ENCODE peak calls at places on chromosomes 13 and 19, in four cellular contexts. One of them, this sample, is unnamed.

GRCh38 chr13:44394649-44395048 is 21.0 kb downstream of the SERP2 start:
- DNase-seq in lung: no peak
- DNase-seq in heart right ventricle: no peak
- DNase-seq in brain microvascular endothelial cell: no peak
- DNase-seq in this sample: no peak

GRCh38 chr19:30882411-30883005 is 466.7 kb downstream of the TSHZ3 start:
- DNase-seq in lung: no peak
- DNase-seq in heart right ventricle: no peak
- DNase-seq in brain microvascular endothelial cell: no peak
- DNase-seq in this sample: no peak

GRCh38 chr19:57110592-57111328 is 9.0 kb upstream of the USP29 start:
- DNase-seq in lung: no peak
- DNase-seq in heart right ventricle: no peak
- DNase-seq in brain microvascular endothelial cell: no peak
- DNase-seq in this sample: no peak

GRCh38 chr13:62556973-62557372 is 1141.3 kb upstream of the PCDH20 start:
- DNase-seq in lung: no peak
- DNase-seq in heart right ventricle: no peak
- DNase-seq in brain microvascular endothelial cell: no peak
- DNase-seq in this sample: no peak

GRCh38 chr19:55152017-55152416 is 3.0 kb upstream of the TNNT1 start:
- DNase-seq in lung: no peak
- DNase-seq in heart right ventricle: no peak
- DNase-seq in brain microvascular endothelial cell: no peak
- DNase-seq in this sample: no peak

GRCh38 chr19:56671613-56671994 is at the start of gene ZNF835:
- DNase-seq in lung: peak
- DNase-seq in heart right ventricle: peak
- DNase-seq in brain microvascular endothelial cell: peak
- DNase-seq in this sample: no peak

GRCh38 chr19:46115396-46116109 is 8.9 kb downstream of the IGFL3 start:
- DNase-seq in lung: no peak
- DNase-seq in heart right ventricle: no peak
- DNase-seq in brain microvascular endothelial cell: peak
- DNase-seq in this sample: peak

GRCh38 chr19:8571006-8571411 is 6.2 kb downstream of the MYO1F start:
- DNase-seq in lung: peak
- DNase-seq in heart right ventricle: peak
- DNase-seq in brain microvascular endothelial cell: peak
- DNase-seq in this sample: no peak

GRCh38 chr19:38250821-38251563 is 5.2 kb downstream of the PPP1R14A start:
- DNase-seq in lung: no peak
- DNase-seq in heart right ventricle: peak
- DNase-seq in brain microvascular endothelial cell: peak
- DNase-seq in this sample: no peak

GRCh38 chr19:4585556-4585955 is 26.1 kb upstream of the SEMA6B start:
- DNase-seq in lung: no peak
- DNase-seq in heart right ventricle: no peak
- DNase-seq in brain microvascular endothelial cell: no peak
- DNase-seq in this sample: no peak

GRCh38 chr13:94641432-94641941 is 39.8 kb downstream of the GPR180 start:
- DNase-seq in lung: no peak
- DNase-seq in heart right ventricle: no peak
- DNase-seq in brain microvascular endothelial cell: peak
- DNase-seq in this sample: peak

GRCh38 chr19:17183271-17183757 is 31.8 kb upstream of the USE1 start:
- DNase-seq in lung: no peak
- DNase-seq in heart right ventricle: no peak
- DNase-seq in brain microvascular endothelial cell: no peak
- DNase-seq in this sample: no peak

GRCh38 chr13:36089130-36089529 is 42.1 kb downstream of the DCLK1 start:
- DNase-seq in lung: no peak
- DNase-seq in heart right ventricle: no peak
- DNase-seq in brain microvascular endothelial cell: no peak
- DNase-seq in this sample: no peak

GRCh38 chr19:5186293-5187050 is 154.1 kb downstream of the PTPRS start:
- DNase-seq in lung: no peak
- DNase-seq in heart right ventricle: no peak
- DNase-seq in brain microvascular endothelial cell: peak
- DNase-seq in this sample: peak

GRCh38 chr19:30214651-30215051 is 157.5 kb upstream of the ZNF536 start:
- DNase-seq in lung: no peak
- DNase-seq in heart right ventricle: no peak
- DNase-seq in brain microvascular endothelial cell: no peak
- DNase-seq in this sample: no peak

GRCh38 chr13:51453308-51453958 is 597 bp upstream of the INTS6 start:
- DNase-seq in lung: peak
- DNase-seq in heart right ventricle: peak
- DNase-seq in brain microvascular endothelial cell: peak
- DNase-seq in this sample: no peak

GRCh38 chr19:45955905-45956608 is 17.6 kb downstream of the NOVA2 start:
- DNase-seq in lung: peak
- DNase-seq in heart right ventricle: peak
- DNase-seq in brain microvascular endothelial cell: peak
- DNase-seq in this sample: no peak

GRCh38 chr13:106275441-106276032 is 259.9 kb downstream of the EFNB2 start:
- DNase-seq in lung: no peak
- DNase-seq in heart right ventricle: no peak
- DNase-seq in brain microvascular endothelial cell: no peak
- DNase-seq in this sample: no peak

GRCh38 chr19:43747557-43748204 is 7.1 kb downstream of the SMG9 start:
- DNase-seq in lung: no peak
- DNase-seq in heart right ventricle: no peak
- DNase-seq in brain microvascular endothelial cell: no peak
- DNase-seq in this sample: no peak

GRCh38 chr13:40114305-40114896 is 458.9 kb downstream of the COG6 start:
- DNase-seq in lung: no peak
- DNase-seq in heart right ventricle: no peak
- DNase-seq in brain microvascular endothelial cell: no peak
- DNase-seq in this sample: no peak

GRCh38 chr13:49908637-49909036 is 27.5 kb downstream of the SPRYD7 start:
- DNase-seq in lung: no peak
- DNase-seq in heart right ventricle: no peak
- DNase-seq in brain microvascular endothelial cell: no peak
- DNase-seq in this sample: no peak

GRCh38 chr13:98438246-98439135 is 138.4 kb downstream of the STK24 start:
- DNase-seq in lung: no peak
- DNase-seq in heart right ventricle: no peak
- DNase-seq in brain microvascular endothelial cell: no peak
- DNase-seq in this sample: no peak

GRCh38 chr13:113967206-113967720 is 6.6 kb downstream of the C13orf46 start:
- DNase-seq in lung: no peak
- DNase-seq in heart right ventricle: no peak
- DNase-seq in brain microvascular endothelial cell: no peak
- DNase-seq in this sample: no peak

GRCh38 chr13:109332501-109333499 is 453.6 kb downstream of the IRS2 start:
- DNase-seq in lung: no peak
- DNase-seq in heart right ventricle: no peak
- DNase-seq in brain microvascular endothelial cell: no peak
- DNase-seq in this sample: no peak

GRCh38 chr19:17755977-17756670 is 4.8 kb downstream of the FCHO1 start:
- DNase-seq in lung: no peak
- DNase-seq in heart right ventricle: no peak
- DNase-seq in brain microvascular endothelial cell: peak
- DNase-seq in this sample: no peak

GRCh38 chr13:97275265-97275664 is 53.1 kb downstream of the MBNL2 start:
- DNase-seq in lung: no peak
- DNase-seq in heart right ventricle: peak
- DNase-seq in brain microvascular endothelial cell: peak
- DNase-seq in this sample: peak

GRCh38 chr19:35043906-35044305 is 2.4 kb downstream of the HPN start:
- DNase-seq in lung: no peak
- DNase-seq in heart right ventricle: no peak
- DNase-seq in brain microvascular endothelial cell: no peak
- DNase-seq in this sample: no peak

GRCh38 chr13:58531614-58532013 is 900.1 kb downstream of the PCDH17 start:
- DNase-seq in lung: no peak
- DNase-seq in heart right ventricle: no peak
- DNase-seq in brain microvascular endothelial cell: no peak
- DNase-seq in this sample: no peak

GRCh38 chr13:110400786-110401533 is 93.9 kb downstream of the COL4A2 start:
- DNase-seq in lung: no peak
- DNase-seq in heart right ventricle: peak
- DNase-seq in brain microvascular endothelial cell: no peak
- DNase-seq in this sample: peak

GRCh38 chr19:39469036-39469435 is 11.6 kb upstream of the TIMM50 start:
- DNase-seq in lung: no peak
- DNase-seq in heart right ventricle: no peak
- DNase-seq in brain microvascular endothelial cell: no peak
- DNase-seq in this sample: no peak

GRCh38 chr19:48760514-48761221 is 5.3 kb downstream of the FGF21 start:
- DNase-seq in lung: no peak
- DNase-seq in heart right ventricle: peak
- DNase-seq in brain microvascular endothelial cell: no peak
- DNase-seq in this sample: no peak

GRCh38 chr13:36981156-36981743 is 17.9 kb downstream of the ALG5 start:
- DNase-seq in lung: no peak
- DNase-seq in heart right ventricle: no peak
- DNase-seq in brain microvascular endothelial cell: no peak
- DNase-seq in this sample: no peak

GRCh38 chr13:52994051-52994450 is 34.6 kb upstream of the OLFM4 start:
- DNase-seq in lung: no peak
- DNase-seq in heart right ventricle: no peak
- DNase-seq in brain microvascular endothelial cell: no peak
- DNase-seq in this sample: no peak

GRCh38 chr13:108086678-108087077 is 128.7 kb downstream of the LIG4 start:
- DNase-seq in lung: no peak
- DNase-seq in heart right ventricle: no peak
- DNase-seq in brain microvascular endothelial cell: peak
- DNase-seq in this sample: peak
- TF ChIP-seq CTCF in lung: no peak
- TF ChIP-seq CTCF in heart right ventricle: peak
- TF ChIP-seq CTCF in brain microvascular endothelial cell: peak
- TF ChIP-seq CTCF in this sample: peak

DNA sequence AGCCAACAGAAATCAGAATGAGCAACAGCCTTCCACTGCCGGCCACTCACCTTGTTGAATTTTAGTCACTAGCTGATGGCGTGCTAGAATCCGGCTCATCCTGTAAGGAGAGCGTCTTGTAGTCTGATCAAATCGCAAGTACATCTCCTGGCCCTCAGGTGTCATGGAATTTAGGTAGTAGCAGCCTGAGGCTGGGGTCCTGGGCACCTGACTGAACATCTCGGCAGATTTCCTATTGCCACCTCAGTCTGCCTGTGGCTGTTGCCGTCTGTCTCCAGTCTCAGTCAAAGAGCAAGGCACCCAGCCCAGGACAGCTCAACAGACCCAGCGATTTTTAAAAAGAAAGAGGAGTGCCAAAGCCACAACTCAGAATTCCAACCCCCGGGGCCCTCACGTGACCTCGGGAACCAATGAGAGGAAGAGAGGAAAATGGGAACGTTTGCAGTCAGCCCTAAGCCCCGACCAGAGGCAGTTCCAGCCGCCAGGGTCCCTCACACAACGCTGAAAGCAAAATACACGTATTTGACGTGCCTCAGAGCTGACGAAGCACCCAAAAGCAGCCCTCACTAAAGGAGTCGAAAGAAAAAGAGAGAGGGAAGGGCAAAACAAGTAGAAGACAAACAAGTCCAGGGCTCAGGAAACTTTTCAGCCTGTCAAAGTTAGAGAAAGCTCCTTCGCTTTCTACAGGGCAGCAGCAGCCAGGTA is at the start of gene STARD13:
- DNase-seq in lung: peak
- DNase-seq in heart right ventricle: peak
- DNase-seq in brain microvascular endothelial cell: peak
- DNase-seq in this sample: peak
- TF ChIP-seq CTCF in lung: peak
- TF ChIP-seq CTCF in heart right ventricle: peak
- TF ChIP-seq CTCF in brain microvascular endothelial cell: peak
- TF ChIP-seq CTCF in this sample: peak

DNA sequence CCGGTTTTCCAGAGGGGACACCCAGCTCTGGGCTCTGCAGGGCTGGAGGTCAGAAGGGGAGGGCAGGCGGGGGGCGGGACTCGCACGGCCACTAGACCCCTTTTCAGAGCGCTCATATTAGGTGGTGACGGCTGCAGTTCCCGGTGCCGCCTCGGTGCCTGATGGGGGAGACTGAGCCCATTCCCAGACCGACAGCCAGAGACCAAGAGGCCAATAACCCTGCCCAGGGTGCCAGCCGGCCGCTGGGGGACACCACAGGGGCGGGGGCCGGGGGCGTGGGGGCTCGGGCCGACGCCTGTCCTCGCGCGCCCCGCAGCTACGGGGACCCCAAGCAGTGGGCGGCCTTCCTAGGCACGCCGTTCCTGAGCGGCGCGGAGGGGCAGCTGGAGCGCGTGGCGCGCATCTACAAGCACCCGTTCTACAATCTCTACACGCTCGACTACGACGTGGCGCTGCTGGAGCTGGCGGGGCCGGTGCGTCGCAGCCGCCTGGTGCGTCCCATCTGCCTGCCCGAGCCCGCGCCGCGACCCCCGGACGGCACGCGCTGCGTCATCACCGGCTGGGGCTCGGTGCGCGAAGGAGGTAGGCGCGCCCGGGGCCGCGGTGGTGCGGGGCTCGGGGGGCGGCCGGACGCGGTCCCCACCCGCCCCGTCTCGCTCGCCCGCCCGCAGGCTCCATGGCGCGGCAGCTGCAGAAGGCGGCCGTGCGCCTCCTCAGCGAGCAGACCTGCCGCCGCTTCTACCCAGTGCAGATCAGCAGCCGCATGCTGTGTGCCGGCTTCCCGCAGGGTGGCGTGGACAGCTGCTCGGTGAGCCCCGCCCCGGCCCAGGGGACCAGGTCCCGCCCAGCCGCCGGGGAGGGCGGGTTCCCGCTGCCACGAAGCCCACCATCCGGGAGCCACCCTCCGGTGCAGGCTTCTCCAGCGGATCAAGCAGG is 2.4 kb downstream of the TIMM13 start:
- DNase-seq in lung: no peak
- DNase-seq in heart right ventricle: no peak
- DNase-seq in brain microvascular endothelial cell: peak
- DNase-seq in this sample: peak
- TF ChIP-seq CTCF in lung: no peak
- TF ChIP-seq CTCF in heart right ventricle: no peak
- TF ChIP-seq CTCF in brain microvascular endothelial cell: peak
- TF ChIP-seq CTCF in this sample: peak

DNA sequence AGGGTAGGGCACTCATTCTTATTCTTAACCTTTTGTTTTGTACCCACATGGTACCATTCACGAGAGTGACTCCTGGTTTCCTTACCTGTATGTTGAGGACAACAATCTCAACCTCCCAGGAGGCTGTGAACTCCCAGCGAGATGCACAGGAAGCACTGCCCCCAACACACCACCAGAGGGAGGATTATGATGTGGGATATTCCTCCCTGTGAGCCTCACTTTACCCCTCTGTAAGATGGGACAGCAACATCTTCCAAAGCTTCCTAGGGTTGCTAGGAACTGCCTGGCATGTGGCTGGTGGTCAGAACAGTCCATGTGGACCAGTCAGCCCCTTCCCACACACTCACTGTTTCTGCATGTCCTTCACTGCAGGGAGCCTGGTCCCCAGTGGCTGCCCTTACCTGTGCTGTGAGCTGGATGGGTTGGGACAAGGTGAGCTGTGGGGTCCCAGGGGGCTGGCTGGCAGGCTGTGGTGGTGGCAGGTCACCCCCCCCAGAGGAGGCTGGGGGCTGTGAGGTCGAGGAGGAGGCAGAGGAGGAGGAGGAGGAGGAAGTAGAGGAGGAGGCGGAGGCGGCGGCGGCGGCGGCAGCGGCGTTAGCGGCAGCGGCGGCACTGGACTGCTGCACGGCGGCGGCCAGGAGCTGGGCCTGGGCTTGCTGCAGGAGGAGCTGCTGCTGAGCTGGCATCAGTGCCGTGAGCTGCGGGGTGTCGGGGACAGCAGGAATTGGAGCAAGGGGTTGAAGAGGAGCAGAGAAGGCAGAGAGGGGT is 15.8 kb downstream of the POU2F2 start:
- DNase-seq in lung: no peak
- DNase-seq in heart right ventricle: no peak
- DNase-seq in brain microvascular endothelial cell: no peak
- DNase-seq in this sample: no peak
- TF ChIP-seq CTCF in lung: no peak
- TF ChIP-seq CTCF in heart right ventricle: no peak
- TF ChIP-seq CTCF in brain microvascular endothelial cell: peak
- TF ChIP-seq CTCF in this sample: no peak

This sample was measured in AG09309.